ENCODE peak calls at places on chromosomes 6 and 20, in seven cellular contexts. One of them, this sample, is unnamed.

GRCh38 chr20:15060265-15061060 is 723.1 kb upstream of the FLRT3 start:
- DNase-seq in endothelial cell of umbilical vein: no peak
- DNase-seq in uterus: no peak
- DNase-seq in cardiac muscle cell: no peak
- DNase-seq in brain microvascular endothelial cell: no peak
- DNase-seq in kidney epithelial cell: no peak
- DNase-seq in adrenal gland: no peak
- DNase-seq in this sample: no peak

GRCh38 chr6:17919494-17919893 is 67.9 kb downstream of the KIF13A start:
- DNase-seq in endothelial cell of umbilical vein: no peak
- DNase-seq in uterus: no peak
- DNase-seq in cardiac muscle cell: no peak
- DNase-seq in brain microvascular endothelial cell: no peak
- DNase-seq in kidney epithelial cell: no peak
- DNase-seq in adrenal gland: no peak
- DNase-seq in this sample: no peak

GRCh38 chr6:35396991-35397390 is 54.6 kb downstream of the PPARD start:
- DNase-seq in endothelial cell of umbilical vein: no peak
- DNase-seq in uterus: no peak
- DNase-seq in cardiac muscle cell: no peak
- DNase-seq in brain microvascular endothelial cell: no peak
- DNase-seq in kidney epithelial cell: no peak
- DNase-seq in adrenal gland: no peak
- DNase-seq in this sample: no peak

GRCh38 chr20:46814366-46815232 is 80.0 kb upstream of the EYA2 start:
- DNase-seq in endothelial cell of umbilical vein: no peak
- DNase-seq in uterus: no peak
- DNase-seq in cardiac muscle cell: peak; percentile 25
- DNase-seq in brain microvascular endothelial cell: peak; percentile 94
- DNase-seq in kidney epithelial cell: peak; percentile 82
- DNase-seq in adrenal gland: no peak
- DNase-seq in this sample: peak; percentile 50

GRCh38 chr6:49462071-49462470 is 982 bp downstream of the MMUT start:
- DNase-seq in endothelial cell of umbilical vein: no peak
- DNase-seq in uterus: no peak
- DNase-seq in cardiac muscle cell: peak; percentile 9
- DNase-seq in brain microvascular endothelial cell: no peak
- DNase-seq in kidney epithelial cell: no peak
- DNase-seq in adrenal gland: no peak
- DNase-seq in this sample: no peak

GRCh38 chr6:135093578-135093977 is 39.0 kb upstream of the HBS1L start:
- DNase-seq in endothelial cell of umbilical vein: no peak
- DNase-seq in uterus: no peak
- DNase-seq in cardiac muscle cell: peak; percentile 62
- DNase-seq in brain microvascular endothelial cell: no peak
- DNase-seq in kidney epithelial cell: no peak
- DNase-seq in adrenal gland: no peak
- DNase-seq in this sample: no peak

GRCh38 chr6:66568271-66568670 is 861.2 kb upstream of the EYS start:
- DNase-seq in endothelial cell of umbilical vein: no peak
- DNase-seq in uterus: no peak
- DNase-seq in cardiac muscle cell: no peak
- DNase-seq in brain microvascular endothelial cell: no peak
- DNase-seq in kidney epithelial cell: no peak
- DNase-seq in adrenal gland: no peak
- DNase-seq in this sample: no peak

GRCh38 chr20:23387118-23387443 is 25.1 kb downstream of the GZF1 start:
- DNase-seq in endothelial cell of umbilical vein: no peak
- DNase-seq in uterus: no peak
- DNase-seq in cardiac muscle cell: no peak
- DNase-seq in brain microvascular endothelial cell: no peak
- DNase-seq in kidney epithelial cell: no peak
- DNase-seq in adrenal gland: no peak
- DNase-seq in this sample: no peak

GRCh38 chr6:156450421-156450820 is 326.8 kb upstream of the ARID1B start:
- DNase-seq in endothelial cell of umbilical vein: no peak
- DNase-seq in uterus: no peak
- DNase-seq in cardiac muscle cell: no peak
- DNase-seq in brain microvascular endothelial cell: no peak
- DNase-seq in kidney epithelial cell: no peak
- DNase-seq in adrenal gland: no peak
- DNase-seq in this sample: no peak

GRCh38 chr6:35170891-35171290 is 29.8 kb upstream of the TCP11 start:
- DNase-seq in endothelial cell of umbilical vein: no peak
- DNase-seq in uterus: no peak
- DNase-seq in cardiac muscle cell: no peak
- DNase-seq in brain microvascular endothelial cell: no peak
- DNase-seq in kidney epithelial cell: no peak
- DNase-seq in adrenal gland: no peak
- DNase-seq in this sample: no peak

GRCh38 chr6:53101006-53101405 is 35.8 kb downstream of the FBXO9 start:
- DNase-seq in endothelial cell of umbilical vein: no peak
- DNase-seq in uterus: no peak
- DNase-seq in cardiac muscle cell: no peak
- DNase-seq in brain microvascular endothelial cell: no peak
- DNase-seq in kidney epithelial cell: no peak
- DNase-seq in adrenal gland: no peak
- DNase-seq in this sample: no peak

GRCh38 chr6:54244430-54244829 is 63.8 kb upstream of the TINAG start:
- DNase-seq in endothelial cell of umbilical vein: peak; percentile 59
- DNase-seq in uterus: no peak
- DNase-seq in cardiac muscle cell: peak; percentile 44
- DNase-seq in brain microvascular endothelial cell: no peak
- DNase-seq in kidney epithelial cell: no peak
- DNase-seq in adrenal gland: no peak
- DNase-seq in this sample: no peak

DNA sequence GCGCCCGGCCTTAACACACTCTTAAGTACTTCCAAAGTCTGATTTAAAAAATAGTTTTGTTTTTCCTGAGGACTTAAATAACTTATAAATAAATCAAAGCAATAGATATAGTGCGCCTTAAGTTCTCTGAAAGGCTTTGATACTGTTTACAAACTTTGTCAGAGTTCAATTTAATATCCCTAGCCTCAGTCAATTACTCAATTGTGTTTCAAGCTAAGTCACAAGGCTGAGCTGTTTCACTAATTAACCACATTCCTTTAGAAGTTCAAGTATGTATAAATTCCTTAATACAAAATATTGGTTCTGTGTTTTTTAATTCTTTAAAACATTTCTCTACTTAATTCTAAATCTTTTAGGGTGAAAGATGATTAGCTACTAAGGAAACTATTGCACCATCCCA is 178.4 kb upstream of the AGPAT4 start:
- DNase-seq in endothelial cell of umbilical vein: no peak
- DNase-seq in uterus: no peak
- DNase-seq in cardiac muscle cell: no peak
- DNase-seq in brain microvascular endothelial cell: no peak
- DNase-seq in kidney epithelial cell: no peak
- DNase-seq in adrenal gland: no peak
- DNase-seq in this sample: no peak
- TF ChIP-seq CTCF in endothelial cell of umbilical vein: no peak
- TF ChIP-seq CTCF in uterus: no peak
- TF ChIP-seq CTCF in cardiac muscle cell: no peak
- TF ChIP-seq CTCF in brain microvascular endothelial cell: no peak
- TF ChIP-seq CTCF in kidney epithelial cell: no peak
- TF ChIP-seq CTCF in adrenal gland: no peak
- TF ChIP-seq CTCF in this sample: no peak

GRCh38 chr6:3490622-3490980 is 33.8 kb upstream of the SLC22A23 start:
- DNase-seq in endothelial cell of umbilical vein: no peak
- DNase-seq in uterus: no peak
- DNase-seq in cardiac muscle cell: no peak
- DNase-seq in brain microvascular endothelial cell: no peak
- DNase-seq in kidney epithelial cell: no peak
- DNase-seq in adrenal gland: no peak
- DNase-seq in this sample: no peak
- H3K4me3 ChIP-seq in endothelial cell of umbilical vein: no peak overlapping the region
- H3K4me3 ChIP-seq in uterus: no peak overlapping the region
- H3K4me3 ChIP-seq in cardiac muscle cell: no peak overlapping the region
- H3K4me3 ChIP-seq in brain microvascular endothelial cell: no peak overlapping the region
- H3K4me3 ChIP-seq in kidney epithelial cell: no peak overlapping the region
- H3K4me3 ChIP-seq in adrenal gland: no peak overlapping the region
- H3K4me3 ChIP-seq in this sample: no peak overlapping the region

GRCh38 chr6:154537942-154538341 is 27.5 kb upstream of the CNKSR3 start:
- DNase-seq in endothelial cell of umbilical vein: no peak
- DNase-seq in uterus: no peak
- DNase-seq in cardiac muscle cell: no peak
- DNase-seq in brain microvascular endothelial cell: no peak
- DNase-seq in kidney epithelial cell: no peak
- DNase-seq in adrenal gland: no peak
- DNase-seq in this sample: no peak

GRCh38 chr6:154537486-154537885 is 27.0 kb upstream of the CNKSR3 start:
- DNase-seq in endothelial cell of umbilical vein: no peak
- DNase-seq in uterus: peak; percentile 47
- DNase-seq in cardiac muscle cell: no peak
- DNase-seq in brain microvascular endothelial cell: no peak
- DNase-seq in kidney epithelial cell: no peak
- DNase-seq in adrenal gland: no peak
- DNase-seq in this sample: no peak

GRCh38 chr6:154539593-154540269 is 29.2 kb upstream of the CNKSR3 start:
- DNase-seq in endothelial cell of umbilical vein: no peak
- DNase-seq in uterus: no peak
- DNase-seq in cardiac muscle cell: no peak
- DNase-seq in brain microvascular endothelial cell: no peak
- DNase-seq in kidney epithelial cell: no peak
- DNase-seq in adrenal gland: no peak
- DNase-seq in this sample: no peak

GRCh38 chr6:154536922-154537449 is 26.5 kb upstream of the CNKSR3 start:
- DNase-seq in endothelial cell of umbilical vein: no peak
- DNase-seq in uterus: no peak
- DNase-seq in cardiac muscle cell: no peak
- DNase-seq in brain microvascular endothelial cell: no peak
- DNase-seq in kidney epithelial cell: no peak
- DNase-seq in adrenal gland: no peak
- DNase-seq in this sample: no peak

DNA sequence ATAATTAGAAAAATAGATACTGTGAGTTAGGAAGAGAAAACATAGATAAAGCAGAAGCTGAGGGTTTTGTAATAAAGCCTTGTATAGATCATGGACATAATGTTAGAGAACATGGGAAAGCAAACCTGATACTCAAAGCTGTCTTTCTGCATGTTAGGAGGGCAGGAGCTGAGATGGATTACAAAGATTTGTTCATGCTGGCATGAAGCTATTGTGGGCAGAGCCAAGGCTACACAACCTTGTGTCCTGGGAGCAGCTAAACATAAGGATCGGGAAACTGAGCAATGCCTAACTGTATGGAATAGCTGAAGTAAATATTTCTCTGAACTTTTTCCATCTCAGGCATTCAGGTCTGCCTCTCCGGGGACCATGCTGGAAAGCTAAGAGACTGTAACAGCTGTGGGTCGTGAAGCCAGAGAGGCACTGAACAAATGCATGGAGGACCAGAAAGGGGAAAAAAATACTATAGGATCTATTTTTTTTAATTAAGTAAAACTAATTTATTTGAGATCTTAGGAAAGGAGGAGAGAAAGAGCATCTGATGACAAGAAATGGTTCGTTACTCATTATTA is 28.3 kb upstream of the CNKSR3 start:
- DNase-seq in endothelial cell of umbilical vein: no peak
- DNase-seq in uterus: no peak
- DNase-seq in cardiac muscle cell: no peak
- DNase-seq in brain microvascular endothelial cell: no peak
- DNase-seq in kidney epithelial cell: no peak
- DNase-seq in adrenal gland: no peak
- DNase-seq in this sample: no peak
- H3K36me3 ChIP-seq in endothelial cell of umbilical vein: no peaks in the 10 kb centered on the region
- H3K36me3 ChIP-seq in uterus: no peaks in the 10 kb centered on the region
- H3K36me3 ChIP-seq in cardiac muscle cell: no peaks in the 10 kb centered on the region
- H3K36me3 ChIP-seq in brain microvascular endothelial cell: no peaks in the 10 kb centered on the region
- H3K36me3 ChIP-seq in kidney epithelial cell: no peaks in the 10 kb centered on the region
- H3K36me3 ChIP-seq in adrenal gland: no peaks in the 10 kb centered on the region
- H3K36me3 ChIP-seq in this sample: no peaks in the 10 kb centered on the region

DNA sequence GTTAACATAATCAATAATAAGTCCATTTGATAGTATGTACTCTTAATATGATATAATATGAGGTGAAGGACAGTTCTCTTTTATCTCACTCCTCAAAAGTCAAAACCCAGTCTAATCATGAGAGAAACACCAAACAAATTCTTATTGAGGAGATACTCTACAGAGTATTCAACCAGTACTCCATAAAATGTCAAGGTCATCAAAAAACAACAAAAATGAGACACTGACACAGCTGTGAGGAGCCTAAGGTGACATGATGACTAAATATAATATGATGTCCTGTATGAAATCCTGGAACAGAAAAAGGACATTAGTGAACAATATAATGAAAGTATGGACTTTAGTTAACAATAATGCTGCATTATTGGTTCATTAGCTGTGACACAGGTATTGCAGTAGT is 675.1 kb downstream of the HTR1B start:
- DNase-seq in endothelial cell of umbilical vein: no peak
- DNase-seq in uterus: no peak
- DNase-seq in cardiac muscle cell: no peak
- DNase-seq in brain microvascular endothelial cell: no peak
- DNase-seq in kidney epithelial cell: no peak
- DNase-seq in adrenal gland: no peak
- DNase-seq in this sample: no peak
- TF ChIP-seq CTCF in endothelial cell of umbilical vein: no peak
- TF ChIP-seq CTCF in uterus: no peak
- TF ChIP-seq CTCF in cardiac muscle cell: no peak
- TF ChIP-seq CTCF in brain microvascular endothelial cell: no peak
- TF ChIP-seq CTCF in kidney epithelial cell: no peak
- TF ChIP-seq CTCF in adrenal gland: no peak
- TF ChIP-seq CTCF in this sample: no peak

GRCh38 chr6:118709859-118710350 is 58.5 kb upstream of the CEP85L start:
- DNase-seq in endothelial cell of umbilical vein: no peak
- DNase-seq in uterus: no peak
- DNase-seq in cardiac muscle cell: peak; percentile 75
- DNase-seq in brain microvascular endothelial cell: peak; percentile 79
- DNase-seq in kidney epithelial cell: peak; percentile 82
- DNase-seq in adrenal gland: peak; percentile 57
- DNase-seq in this sample: peak; percentile 44

GRCh38 chr6:118708736-118709135 is 57.3 kb upstream of the CEP85L start:
- DNase-seq in endothelial cell of umbilical vein: no peak
- DNase-seq in uterus: no peak
- DNase-seq in cardiac muscle cell: peak; percentile 64
- DNase-seq in brain microvascular endothelial cell: no peak
- DNase-seq in kidney epithelial cell: no peak
- DNase-seq in adrenal gland: no peak
- DNase-seq in this sample: peak; percentile 72

GRCh38 chr6:118706702-118707101 is 55.3 kb upstream of the CEP85L start:
- DNase-seq in endothelial cell of umbilical vein: no peak
- DNase-seq in uterus: no peak
- DNase-seq in cardiac muscle cell: peak; percentile 9
- DNase-seq in brain microvascular endothelial cell: peak; percentile 27
- DNase-seq in kidney epithelial cell: no peak
- DNase-seq in adrenal gland: no peak
- DNase-seq in this sample: no peak

GRCh38 chr6:118705799-118706481 is 54.5 kb upstream of the CEP85L start:
- DNase-seq in endothelial cell of umbilical vein: peak; percentile 74
- DNase-seq in uterus: peak; percentile 25
- DNase-seq in cardiac muscle cell: peak; percentile 90
- DNase-seq in brain microvascular endothelial cell: peak; percentile 67
- DNase-seq in kidney epithelial cell: no peak
- DNase-seq in adrenal gland: no peak
- DNase-seq in this sample: no peak

GRCh38 chr6:118708055-118708454 is 56.7 kb upstream of the CEP85L start:
- DNase-seq in endothelial cell of umbilical vein: peak; percentile 29
- DNase-seq in uterus: no peak
- DNase-seq in cardiac muscle cell: peak; percentile 36
- DNase-seq in brain microvascular endothelial cell: peak; percentile 72
- DNase-seq in kidney epithelial cell: no peak
- DNase-seq in adrenal gland: no peak
- DNase-seq in this sample: no peak
- H3K4me3 ChIP-seq in endothelial cell of umbilical vein: no peak overlapping the region
- H3K4me3 ChIP-seq in uterus: no peak overlapping the region
- H3K4me3 ChIP-seq in cardiac muscle cell: no peak overlapping the region
- H3K4me3 ChIP-seq in brain microvascular endothelial cell: no peak overlapping the region
- H3K4me3 ChIP-seq in kidney epithelial cell: no peak overlapping the region
- H3K4me3 ChIP-seq in adrenal gland: no peak overlapping the region
- H3K4me3 ChIP-seq in this sample: no peak overlapping the region

GRCh38 chr20:36091561-36092423 is 62.7 kb upstream of the EPB41L1 start:
- DNase-seq in endothelial cell of umbilical vein: no peak
- DNase-seq in uterus: no peak
- DNase-seq in cardiac muscle cell: no peak
- DNase-seq in brain microvascular endothelial cell: no peak
- DNase-seq in kidney epithelial cell: no peak
- DNase-seq in adrenal gland: no peak
- DNase-seq in this sample: no peak
- H3K36me3 ChIP-seq in endothelial cell of umbilical vein: no peaks in the 10 kb centered on the region
- H3K36me3 ChIP-seq in uterus: no peaks in the 10 kb centered on the region
- H3K36me3 ChIP-seq in cardiac muscle cell: no peaks in the 10 kb centered on the region
- H3K36me3 ChIP-seq in brain microvascular endothelial cell: no peaks in the 10 kb centered on the region
- H3K36me3 ChIP-seq in kidney epithelial cell: no peaks in the 10 kb centered on the region
- H3K36me3 ChIP-seq in adrenal gland: no peaks in the 10 kb centered on the region
- H3K36me3 ChIP-seq in this sample: no peaks in the 10 kb centered on the region

This sample was measured in BJ.